ENCODE peak calls at places on chromosomes 13 and 19, in five cellular contexts. V is PC-9, E is psoas muscle, J is upper lobe of left lung, B is endothelial cell. Q is an unnamed sample.

GRCh38 chr19:38719761-38720558 is 24.3 kb downstream of the CAPN12 start:
- DNase-seq in J (peak; percentile 71), B (no peak), V (peak; percentile 68), E (no peak), Q (no peak)

GRCh38 chr19:49672131-49672919 is 4.7 kb upstream of the PRMT1 start:
- DNase-seq in J (peak; percentile 93), V (no peak), B (peak; percentile 90), E (peak; percentile 80), Q (peak; percentile 86)

GRCh38 chr13:38941353-38941945 is 49.2 kb downstream of the STOML3 start:
- DNase-seq in V (no peak), J (no peak), B (no peak), E (no peak), Q (no peak)

GRCh38 chr19:3243851-3244700 is 19.6 kb downstream of the CELF5 start:
- DNase-seq in E (peak; percentile 26), J (no peak), V (peak; percentile 39), B (peak; percentile 58), Q (no peak)

GRCh38 chr13:32126298-32126697 is 94.7 kb downstream of the FRY start:
- DNase-seq in J (no peak), B (no peak), E (no peak), V (no peak), Q (no peak)

GRCh38 chr13:40206241-40207109 is 460.0 kb downstream of the FOXO1 start:
- DNase-seq in V (no peak), B (no peak), E (no peak), J (no peak), Q (no peak)

GRCh38 chr13:44792096-44792495 is 197.2 kb downstream of the NUFIP1 start:
- DNase-seq in E (no peak), J (peak; percentile 37), B (no peak), V (no peak), Q (no peak)

GRCh38 chr13:78430166-78430791 is 173.1 kb downstream of the POU4F1 start:
- DNase-seq in E (no peak), B (no peak), V (no peak), J (no peak), Q (no peak)

GRCh38 chr13:108957369-108958012 is 328.1 kb downstream of the MYO16 start:
- DNase-seq in B (no peak), E (no peak), V (peak; percentile 95), J (no peak), Q (no peak)

GRCh38 chr13:97506511-97506910 is 72.5 kb downstream of the RAP2A start:
- DNase-seq in J (no peak), B (no peak), E (no peak), V (no peak), Q (no peak)

GRCh38 chr19:8041553-8041952 is 11.0 kb upstream of the CCL25 start:
- DNase-seq in E (no peak), J (no peak), V (no peak), B (no peak), Q (no peak)

GRCh38 chr13:113941571-113942191 is 32.2 kb downstream of the C13orf46 start:
- DNase-seq in B (no peak), J (no peak), V (peak; percentile 63), E (no peak), Q (no peak)

GRCh38 chr19:10219678-10220077 is 11.5 kb downstream of the S1PR2 start:
- DNase-seq in B (no peak), E (no peak), J (no peak), V (peak; percentile 68), Q (no peak)

GRCh38 chr13:95710313-95710712 is 33.4 kb downstream of the DNAJC3 start:
- DNase-seq in V (no peak), E (no peak), B (no peak), J (no peak), Q (no peak)

GRCh38 chr13:39688699-39689405 is 33.4 kb downstream of the COG6 start:
- DNase-seq in J (no peak), V (no peak), E (no peak), B (no peak), Q (no peak)

GRCh38 chr19:10773969-10774368 is 56.1 kb downstream of the DNM2 start:
- DNase-seq in J (no peak), E (no peak), B (no peak), V (peak; percentile 85), Q (no peak)

GRCh38 chr13:19759669-19760068 is 23.1 kb downstream of the PSPC1 start:
- DNase-seq in E (no peak), B (no peak), J (no peak), V (no peak), Q (no peak)

GRCh38 chr13:51370116-51370515 is 30.6 kb downstream of the SERPINE3 start:
- DNase-seq in B (no peak), J (no peak), V (no peak), E (no peak), Q (no peak)

GRCh38 chr19:11460207-11460606 is 20.6 kb downstream of the ELAVL3 start:
- DNase-seq in B (no peak), V (no peak), J (no peak), E (no peak), Q (no peak)

GRCh38 chr19:24046550-24046949 is 40.4 kb upstream of the ZNF254 start:
- DNase-seq in E (no peak), B (no peak), V (no peak), J (no peak), Q (no peak)

GRCh38 chr19:4023600-4024398 is 16.3 kb downstream of the PIAS4 start:
- DNase-seq in J (peak; percentile 72), E (no peak), B (peak; percentile 50), V (no peak), Q (no peak)

GRCh38 chr13:101545521-101545920 is 93.0 kb downstream of the ITGBL1 start:
- DNase-seq in E (no peak), B (no peak), V (no peak), J (no peak), Q (no peak)

GRCh38 chr13:98749501-98749900 is 3.0 kb downstream of the SLC15A1 start:
- DNase-seq in E (no peak), B (no peak), J (no peak), V (no peak), Q (no peak)

GRCh38 chr13:95741584-95742563 is 64.9 kb downstream of the DNAJC3 start:
- DNase-seq in J (no peak), B (no peak), E (no peak), V (no peak), Q (no peak)

GRCh38 chr19:6730941-6731670 is 6.3 kb downstream of the GPR108 start:
- DNase-seq in J (peak; percentile 82), B (no peak), E (no peak), V (no peak), Q (no peak)

GRCh38 chr19:47124937-47125668 is 5.5 kb upstream of the SAE1 start:
- DNase-seq in V (peak; percentile 75), E (no peak), B (no peak), J (no peak), Q (no peak)

GRCh38 chr13:57969961-57970360 is 338.4 kb downstream of the PCDH17 start:
- DNase-seq in J (no peak), E (no peak), B (no peak), V (no peak), Q (no peak)

GRCh38 chr19:16824658-16825311 is 4.4 kb upstream of the SIN3B start:
- DNase-seq in V (peak; percentile 57), E (no peak), J (no peak), B (no peak), Q (no peak)

GRCh38 chr19:33350538-33351309 is 22.8 kb upstream of the CEBPG start:
- DNase-seq in E (peak; percentile 66), B (no peak), V (no peak), J (no peak), Q (no peak)

DNA sequence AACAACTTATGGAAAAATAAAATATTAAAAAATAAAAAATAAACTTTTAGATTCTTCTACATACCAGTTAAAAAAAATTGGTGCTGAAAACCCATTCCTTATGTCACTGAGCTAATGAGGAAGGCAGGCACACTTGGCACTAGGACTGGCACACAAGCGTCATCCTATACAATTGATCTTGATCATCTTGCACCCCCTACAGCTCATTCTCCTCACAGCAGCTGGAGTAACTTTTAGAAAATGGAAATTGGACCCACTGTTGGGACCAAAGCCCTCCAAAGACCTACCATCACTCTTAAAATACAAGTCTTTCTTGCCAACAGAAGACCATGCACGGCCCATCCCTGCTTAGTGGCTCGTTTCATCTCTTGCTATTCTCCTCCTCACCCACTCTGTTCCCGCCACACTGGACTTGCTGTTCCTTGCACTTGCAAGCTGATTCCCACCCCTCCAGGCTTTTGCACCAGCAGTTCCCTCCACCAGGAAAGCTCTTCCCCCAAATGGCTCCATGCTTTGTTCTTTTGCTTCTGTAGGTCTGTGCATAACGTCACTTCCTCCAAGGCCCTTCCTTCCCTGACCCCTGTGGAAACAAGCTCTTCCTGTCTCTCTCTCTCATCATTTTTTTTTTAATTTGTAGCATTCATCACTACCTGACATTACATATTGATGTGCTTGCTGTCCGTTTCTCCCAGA is 11.6 kb downstream of the CTU1 start:
- DNase-seq in B (no peak), V (peak; percentile 12), J (no peak), E (no peak), Q (no peak)
- TF ChIP-seq CTCF in B (no peak), V (peak; percentile 50), J (no peak), E (no peak), Q (peak; percentile 43)

GRCh38 chr19:20278342-20278741 is 111.3 kb downstream of the ZNF486 start:
- DNase-seq in J (no peak), V (peak; percentile 47), E (no peak), B (peak; percentile 47), Q (no peak)
- TF ChIP-seq CTCF in J (no peak), V (peak; percentile 93), E (no peak), B (peak; percentile 83), Q (peak; percentile 71)

DNA sequence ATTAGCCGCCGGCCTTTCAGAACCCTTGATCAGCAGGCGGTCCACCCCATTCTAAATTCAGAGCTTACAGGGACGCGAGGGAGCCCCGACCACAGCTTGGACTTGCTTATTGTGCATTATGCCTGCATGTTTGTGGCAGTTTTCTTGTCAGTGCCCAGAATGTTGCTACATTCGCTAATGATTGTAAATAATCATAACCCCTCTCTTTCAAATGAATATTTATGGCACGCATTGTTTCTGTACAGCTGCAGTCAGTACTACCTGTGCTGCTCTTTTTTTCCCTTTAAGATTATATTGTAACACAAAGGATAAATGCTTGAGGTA is 321 bp upstream of the VPS36 start:
- DNase-seq in J (no peak), E (no peak), V (no peak), B (no peak), Q (no peak)
- TF ChIP-seq CTCF in J (no peak), E (no peak), V (peak; percentile 38), B (peak; percentile 62), Q (peak; percentile 32)

GRCh38 chr19:54692294-54692615 is 29.5 kb downstream of the LILRB4 start:
- DNase-seq in B (no peak), E (no peak), J (no peak), V (no peak), Q (no peak)

GRCh38 chr19:54696117-54696548 is 28.1 kb upstream of the KIR3DL3 start:
- DNase-seq in E (no peak), J (no peak), B (no peak), V (peak; percentile 8), Q (no peak)

GRCh38 chr19:54696766-54697165 is 27.5 kb upstream of the KIR3DL3 start:
- DNase-seq in E (no peak), V (peak; percentile 17), J (no peak), B (no peak), Q (no peak)

GRCh38 chr19:54691582-54692293 is 29.0 kb downstream of the LILRB4 start:
- DNase-seq in E (no peak), V (peak; percentile 30), J (no peak), B (no peak), Q (no peak)

DNA sequence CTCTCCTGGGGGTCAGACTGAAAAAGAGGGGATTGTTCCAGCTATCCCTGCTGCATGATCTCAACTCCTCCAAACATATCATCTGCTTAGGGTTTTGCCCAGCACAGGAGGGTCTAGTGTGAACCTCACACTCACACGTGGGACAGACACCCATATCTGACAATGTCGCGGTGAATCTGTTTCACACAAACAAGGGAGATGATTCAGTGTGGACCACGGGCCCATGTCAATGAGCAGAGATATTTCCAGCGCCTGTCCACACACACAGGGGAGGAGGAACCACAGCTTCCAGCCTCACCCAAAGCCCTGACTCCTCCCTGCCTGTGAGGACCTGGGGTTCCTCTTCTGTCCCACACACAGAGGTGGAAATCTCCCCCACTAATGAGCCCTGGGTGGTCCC is 29.6 kb upstream of the KIR3DL3 start:
- DNase-seq in B (no peak), E (no peak), J (no peak), V (peak; percentile 11), Q (no peak)
- TF ChIP-seq CTCF in B (no peak), E (no peak), J (no peak), V (no peak), Q (no peak)

Q was measured in type B pancreatic cell.